ENCODE peak calls at places on chromosomes 5 and 9, in five cellular contexts. One of them, this sample, is unnamed.
A peak's percentile ranks its signal among the peaks of the same experiment; 100 is the strongest.

GRCh38 chr9:126690431-126691051 is 76.8 kb downstream of the LMX1B start:
- DNase-seq in A673: peak; percentile 29
- DNase-seq in substantia nigra: no peak
- DNase-seq in cardiac muscle cell: peak; percentile 29
- DNase-seq in activated effector memory CD4-positive, alpha-beta T cell treated with anti-CD3 and anti-CD28 coated beads, Interleukin-2, amount 50 U/mL, for 16 hours: peak; percentile 84
- DNase-seq in this sample: no peak

GRCh38 chr5:88659529-88660325 is 223.3 kb downstream of the MEF2C start:
- DNase-seq in cardiac muscle cell: no peak
- DNase-seq in A673: no peak
- DNase-seq in activated effector memory CD4-positive, alpha-beta T cell treated with anti-CD3 and anti-CD28 coated beads, Interleukin-2, amount 50 U/mL, for 16 hours: no peak
- DNase-seq in substantia nigra: peak; percentile 59
- DNase-seq in this sample: peak; percentile 78

GRCh38 chr5:146788918-146789317 is 89.6 kb downstream of the PPP2R2B start:
- DNase-seq in cardiac muscle cell: no peak
- DNase-seq in A673: peak; percentile 3
- DNase-seq in activated effector memory CD4-positive, alpha-beta T cell treated with anti-CD3 and anti-CD28 coated beads, Interleukin-2, amount 50 U/mL, for 16 hours: no peak
- DNase-seq in substantia nigra: no peak
- DNase-seq in this sample: no peak

GRCh38 chr5:134577796-134578577 is 52.5 kb downstream of the JADE2 start:
- DNase-seq in substantia nigra: peak; percentile 58
- DNase-seq in activated effector memory CD4-positive, alpha-beta T cell treated with anti-CD3 and anti-CD28 coated beads, Interleukin-2, amount 50 U/mL, for 16 hours: peak; percentile 91
- DNase-seq in A673: peak; percentile 86
- DNase-seq in cardiac muscle cell: peak; percentile 84
- DNase-seq in this sample: peak; percentile 70

GRCh38 chr5:127684722-127685467 is 18.3 kb upstream of the CCDC192 start:
- DNase-seq in substantia nigra: no peak
- DNase-seq in cardiac muscle cell: no peak
- DNase-seq in activated effector memory CD4-positive, alpha-beta T cell treated with anti-CD3 and anti-CD28 coated beads, Interleukin-2, amount 50 U/mL, for 16 hours: no peak
- DNase-seq in A673: no peak
- DNase-seq in this sample: no peak

GRCh38 chr9:450561-450960 is 235.9 kb downstream of the DOCK8 start:
- DNase-seq in activated effector memory CD4-positive, alpha-beta T cell treated with anti-CD3 and anti-CD28 coated beads, Interleukin-2, amount 50 U/mL, for 16 hours: no peak
- DNase-seq in A673: no peak
- DNase-seq in cardiac muscle cell: peak; percentile 53
- DNase-seq in substantia nigra: no peak
- DNase-seq in this sample: no peak

GRCh38 chr9:129489838-129490582 is 130.9 kb downstream of the C9orf50 start:
- DNase-seq in cardiac muscle cell: peak; percentile 55
- DNase-seq in substantia nigra: no peak
- DNase-seq in activated effector memory CD4-positive, alpha-beta T cell treated with anti-CD3 and anti-CD28 coated beads, Interleukin-2, amount 50 U/mL, for 16 hours: peak; percentile 84
- DNase-seq in A673: no peak
- DNase-seq in this sample: no peak

GRCh38 chr5:135133698-135134515 is 99.9 kb upstream of the PITX1 start:
- DNase-seq in cardiac muscle cell: no peak
- DNase-seq in substantia nigra: no peak
- DNase-seq in activated effector memory CD4-positive, alpha-beta T cell treated with anti-CD3 and anti-CD28 coated beads, Interleukin-2, amount 50 U/mL, for 16 hours: no peak
- DNase-seq in A673: no peak
- DNase-seq in this sample: no peak

GRCh38 chr9:4038182-4038723 is 261.6 kb downstream of the GLIS3 start:
- DNase-seq in substantia nigra: no peak
- DNase-seq in activated effector memory CD4-positive, alpha-beta T cell treated with anti-CD3 and anti-CD28 coated beads, Interleukin-2, amount 50 U/mL, for 16 hours: no peak
- DNase-seq in A673: no peak
- DNase-seq in cardiac muscle cell: peak; percentile 56
- DNase-seq in this sample: no peak

GRCh38 chr9:86602715-86603114 is 248.5 kb upstream of the TUT7 start:
- DNase-seq in activated effector memory CD4-positive, alpha-beta T cell treated with anti-CD3 and anti-CD28 coated beads, Interleukin-2, amount 50 U/mL, for 16 hours: no peak
- DNase-seq in cardiac muscle cell: no peak
- DNase-seq in A673: no peak
- DNase-seq in substantia nigra: no peak
- DNase-seq in this sample: no peak

GRCh38 chr5:51104556-51104955 is 278.7 kb upstream of the ISL1 start:
- DNase-seq in cardiac muscle cell: no peak
- DNase-seq in activated effector memory CD4-positive, alpha-beta T cell treated with anti-CD3 and anti-CD28 coated beads, Interleukin-2, amount 50 U/mL, for 16 hours: no peak
- DNase-seq in A673: no peak
- DNase-seq in substantia nigra: no peak
- DNase-seq in this sample: no peak

GRCh38 chr5:8461543-8461942 is 592.6 kb downstream of the MTRR start:
- DNase-seq in activated effector memory CD4-positive, alpha-beta T cell treated with anti-CD3 and anti-CD28 coated beads, Interleukin-2, amount 50 U/mL, for 16 hours: no peak
- DNase-seq in cardiac muscle cell: no peak
- DNase-seq in A673: no peak
- DNase-seq in substantia nigra: no peak
- DNase-seq in this sample: no peak

GRCh38 chr9:70020217-70020616 is 23.4 kb upstream of the MAMDC2 start:
- DNase-seq in activated effector memory CD4-positive, alpha-beta T cell treated with anti-CD3 and anti-CD28 coated beads, Interleukin-2, amount 50 U/mL, for 16 hours: no peak
- DNase-seq in substantia nigra: no peak
- DNase-seq in A673: no peak
- DNase-seq in cardiac muscle cell: no peak
- DNase-seq in this sample: no peak

GRCh38 chr5:76999451-76999850 is 30.8 kb upstream of the AGGF1 start:
- DNase-seq in A673: peak; percentile 11
- DNase-seq in cardiac muscle cell: peak; percentile 77
- DNase-seq in activated effector memory CD4-positive, alpha-beta T cell treated with anti-CD3 and anti-CD28 coated beads, Interleukin-2, amount 50 U/mL, for 16 hours: no peak
- DNase-seq in substantia nigra: no peak
- DNase-seq in this sample: no peak

GRCh38 chr9:115117999-115118470 is at the start of gene TNC:
- DNase-seq in cardiac muscle cell: peak; percentile 78
- DNase-seq in substantia nigra: peak; percentile 32
- DNase-seq in activated effector memory CD4-positive, alpha-beta T cell treated with anti-CD3 and anti-CD28 coated beads, Interleukin-2, amount 50 U/mL, for 16 hours: no peak
- DNase-seq in A673: peak; percentile 96
- DNase-seq in this sample: peak; percentile 47

GRCh38 chr9:130932220-130933069 is 6.6 kb downstream of the FIBCD1 start:
- DNase-seq in activated effector memory CD4-positive, alpha-beta T cell treated with anti-CD3 and anti-CD28 coated beads, Interleukin-2, amount 50 U/mL, for 16 hours: no peak
- DNase-seq in A673: no peak
- DNase-seq in substantia nigra: no peak
- DNase-seq in cardiac muscle cell: peak; percentile 65
- DNase-seq in this sample: no peak

GRCh38 chr9:113131689-113132151 is 19.1 kb upstream of the SLC31A2 start:
- DNase-seq in activated effector memory CD4-positive, alpha-beta T cell treated with anti-CD3 and anti-CD28 coated beads, Interleukin-2, amount 50 U/mL, for 16 hours: no peak
- DNase-seq in cardiac muscle cell: peak; percentile 47
- DNase-seq in substantia nigra: no peak
- DNase-seq in A673: peak; percentile 35
- DNase-seq in this sample: peak; percentile 76

GRCh38 chr5:90563161-90563560 is 4.6 kb downstream of the ADGRV1 start:
- DNase-seq in activated effector memory CD4-positive, alpha-beta T cell treated with anti-CD3 and anti-CD28 coated beads, Interleukin-2, amount 50 U/mL, for 16 hours: no peak
- DNase-seq in cardiac muscle cell: no peak
- DNase-seq in substantia nigra: no peak
- DNase-seq in A673: no peak
- DNase-seq in this sample: no peak

GRCh38 chr9:92406506-92406905 is 2.1 kb upstream of the OGN start:
- DNase-seq in activated effector memory CD4-positive, alpha-beta T cell treated with anti-CD3 and anti-CD28 coated beads, Interleukin-2, amount 50 U/mL, for 16 hours: peak; percentile 68
- DNase-seq in substantia nigra: no peak
- DNase-seq in cardiac muscle cell: peak; percentile 54
- DNase-seq in A673: no peak
- DNase-seq in this sample: peak; percentile 64

GRCh38 chr9:13575558-13575957 is 296.1 kb upstream of the MPDZ start:
- DNase-seq in substantia nigra: no peak
- DNase-seq in activated effector memory CD4-positive, alpha-beta T cell treated with anti-CD3 and anti-CD28 coated beads, Interleukin-2, amount 50 U/mL, for 16 hours: no peak
- DNase-seq in A673: peak; percentile 5
- DNase-seq in cardiac muscle cell: peak; percentile 86
- DNase-seq in this sample: no peak

GRCh38 chr5:91332267-91333044 is 50.7 kb downstream of the ARRDC3 start:
- DNase-seq in substantia nigra: no peak
- DNase-seq in activated effector memory CD4-positive, alpha-beta T cell treated with anti-CD3 and anti-CD28 coated beads, Interleukin-2, amount 50 U/mL, for 16 hours: no peak
- DNase-seq in A673: no peak
- DNase-seq in cardiac muscle cell: peak; percentile 68
- DNase-seq in this sample: no peak

GRCh38 chr5:150492621-150493020 is 15.3 kb upstream of the NDST1 start:
- DNase-seq in cardiac muscle cell: no peak
- DNase-seq in substantia nigra: no peak
- DNase-seq in activated effector memory CD4-positive, alpha-beta T cell treated with anti-CD3 and anti-CD28 coated beads, Interleukin-2, amount 50 U/mL, for 16 hours: no peak
- DNase-seq in A673: no peak
- DNase-seq in this sample: no peak

GRCh38 chr5:158207733-158208132 is 348.8 kb upstream of the CLINT1 start:
- DNase-seq in A673: no peak
- DNase-seq in activated effector memory CD4-positive, alpha-beta T cell treated with anti-CD3 and anti-CD28 coated beads, Interleukin-2, amount 50 U/mL, for 16 hours: no peak
- DNase-seq in cardiac muscle cell: no peak
- DNase-seq in substantia nigra: no peak
- DNase-seq in this sample: no peak

GRCh38 chr5:67187318-67187717 is 9.3 kb downstream of the CD180 start:
- DNase-seq in A673: no peak
- DNase-seq in activated effector memory CD4-positive, alpha-beta T cell treated with anti-CD3 and anti-CD28 coated beads, Interleukin-2, amount 50 U/mL, for 16 hours: no peak
- DNase-seq in cardiac muscle cell: no peak
- DNase-seq in substantia nigra: no peak
- DNase-seq in this sample: no peak

GRCh38 chr5:111461261-111461671 is 51.1 kb downstream of the STARD4 start:
- DNase-seq in activated effector memory CD4-positive, alpha-beta T cell treated with anti-CD3 and anti-CD28 coated beads, Interleukin-2, amount 50 U/mL, for 16 hours: no peak
- DNase-seq in cardiac muscle cell: peak; percentile 66
- DNase-seq in A673: peak; percentile 42
- DNase-seq in substantia nigra: no peak
- DNase-seq in this sample: peak; percentile 20

GRCh38 chr9:113479150-113479761 is 15.7 kb downstream of the RGS3 start:
- DNase-seq in cardiac muscle cell: no peak
- DNase-seq in substantia nigra: no peak
- DNase-seq in A673: no peak
- DNase-seq in activated effector memory CD4-positive, alpha-beta T cell treated with anti-CD3 and anti-CD28 coated beads, Interleukin-2, amount 50 U/mL, for 16 hours: no peak
- DNase-seq in this sample: no peak

GRCh38 chr9:20972684-20973083 is 58.8 kb downstream of the HACD4 start:
- DNase-seq in activated effector memory CD4-positive, alpha-beta T cell treated with anti-CD3 and anti-CD28 coated beads, Interleukin-2, amount 50 U/mL, for 16 hours: no peak
- DNase-seq in substantia nigra: no peak
- DNase-seq in cardiac muscle cell: no peak
- DNase-seq in A673: no peak
- DNase-seq in this sample: no peak

GRCh38 chr5:96709152-96709821 is 47.1 kb downstream of the CAST start:
- DNase-seq in substantia nigra: no peak
- DNase-seq in cardiac muscle cell: peak; percentile 70
- DNase-seq in activated effector memory CD4-positive, alpha-beta T cell treated with anti-CD3 and anti-CD28 coated beads, Interleukin-2, amount 50 U/mL, for 16 hours: no peak
- DNase-seq in A673: no peak
- DNase-seq in this sample: no peak

GRCh38 chr9:68546596-68547390 is 6.1 kb upstream of the TMEM252 start:
- DNase-seq in substantia nigra: no peak
- DNase-seq in activated effector memory CD4-positive, alpha-beta T cell treated with anti-CD3 and anti-CD28 coated beads, Interleukin-2, amount 50 U/mL, for 16 hours: no peak
- DNase-seq in A673: no peak
- DNase-seq in cardiac muscle cell: peak; percentile 48
- DNase-seq in this sample: peak; percentile 55

GRCh38 chr9:13269589-13270452 is 9.7 kb downstream of the MPDZ start:
- DNase-seq in A673: no peak
- DNase-seq in activated effector memory CD4-positive, alpha-beta T cell treated with anti-CD3 and anti-CD28 coated beads, Interleukin-2, amount 50 U/mL, for 16 hours: no peak
- DNase-seq in substantia nigra: no peak
- DNase-seq in cardiac muscle cell: peak; percentile 40
- DNase-seq in this sample: no peak

This sample was measured in globus pallidus.